ENCODE peak calls at places on chromosomes 1 and 21, in nine cellular contexts. I, H, V, W, Y, D, N, R and F are unnamed samples.
A peak's percentile ranks its signal among the peaks of the same experiment; 100 is the strongest.

GRCh38 chr1:90341485-90341884 is 346.6 kb downstream of the ZNF326 start:
- DNase-seq in R (no peak), V (no peak), I (no peak), Y (no peak), N (no peak), W (no peak), D (no peak), H (no peak), F (no peak)

GRCh38 chr1:160159846-160160245 is 8.4 kb downstream of the ATP1A4 start:
- DNase-seq in R (no peak), V (peak; percentile 88), Y (no peak), D (no peak), N (no peak), W (peak; percentile 12), I (no peak), H (no peak), F (no peak)

GRCh38 chr21:10521091-10521598 is at the start of gene TPTE:
- DNase-seq in I (peak; percentile 6), W (no peak), N (no peak), R (no peak), V (no peak), Y (no peak), H (no peak), D (no peak), F (no peak)

GRCh38 chr1:115210302-115210711 is 121.0 kb upstream of the TSPAN2 start:
- DNase-seq in D (no peak), Y (no peak), W (peak; percentile 71), N (no peak), R (no peak), I (no peak), H (no peak), V (peak; percentile 97), F (no peak)

GRCh38 chr1:20426923-20427322 is 59.1 kb downstream of the CAMK2N1 start:
- DNase-seq in D (no peak), W (peak; percentile 95), Y (no peak), H (no peak), V (peak; percentile 86), N (no peak), R (peak; percentile 48), I (no peak), F (no peak)

GRCh38 chr1:19427087-19427781 is 58.1 kb downstream of the CAPZB start:
- DNase-seq in D (no peak), Y (no peak), W (peak; percentile 80), I (no peak), N (no peak), H (no peak), V (no peak), R (peak; percentile 34), F (no peak)

GRCh38 chr1:37038703-37039093 is 4.4 kb upstream of the GRIK3 start:
- DNase-seq in W (no peak), Y (no peak), H (no peak), I (no peak), N (no peak), V (no peak), D (no peak), R (no peak), F (no peak)

GRCh38 chr1:235617808-235618207 is 31.8 kb downstream of the GNG4 start:
- DNase-seq in N (no peak), V (peak; percentile 26), Y (no peak), I (no peak), W (peak; percentile 78), D (no peak), H (no peak), R (no peak), F (no peak)

GRCh38 chr1:101122452-101123166 is 97.0 kb upstream of the DPH5 start:
- DNase-seq in V (no peak), I (no peak), H (no peak), W (no peak), N (no peak), Y (peak; percentile 7), D (no peak), R (no peak), F (no peak)

GRCh38 chr1:20921285-20921684 is 134.2 kb upstream of the HP1BP3 start:
- DNase-seq in D (no peak), W (no peak), H (no peak), I (no peak), Y (no peak), R (no peak), N (no peak), V (no peak), F (no peak)

GRCh38 chr21:16082038-16082816 is 352.4 kb downstream of the USP25 start:
- DNase-seq in Y (peak; percentile 50), H (peak; percentile 47), V (peak; percentile 60), N (peak; percentile 43), I (no peak), W (peak; percentile 72), R (peak; percentile 21), D (no peak), F (peak; percentile 29)

GRCh38 chr1:29639741-29640427 is 403.6 kb downstream of the PTPRU start:
- DNase-seq in D (peak; percentile 58), W (peak; percentile 82), I (no peak), N (no peak), H (no peak), V (peak; percentile 76), Y (peak; percentile 7), R (no peak), F (no peak)

GRCh38 chr1:29639156-29639736 is 402.9 kb downstream of the PTPRU start:
- DNase-seq in N (no peak), Y (no peak), W (no peak), D (peak; percentile 43), I (no peak), R (no peak), V (peak; percentile 87), H (no peak), F (no peak)

GRCh38 chr1:29640428-29640785 is 404.1 kb downstream of the PTPRU start:
- DNase-seq in V (no peak), N (peak; percentile 21), R (no peak), I (no peak), H (no peak), D (no peak), Y (no peak), W (no peak), F (no peak)

GRCh38 chr1:29636936-29637335 is 400.6 kb downstream of the PTPRU start:
- DNase-seq in W (no peak), D (no peak), H (no peak), I (no peak), V (no peak), N (no peak), Y (no peak), R (no peak), F (no peak)

DNA sequence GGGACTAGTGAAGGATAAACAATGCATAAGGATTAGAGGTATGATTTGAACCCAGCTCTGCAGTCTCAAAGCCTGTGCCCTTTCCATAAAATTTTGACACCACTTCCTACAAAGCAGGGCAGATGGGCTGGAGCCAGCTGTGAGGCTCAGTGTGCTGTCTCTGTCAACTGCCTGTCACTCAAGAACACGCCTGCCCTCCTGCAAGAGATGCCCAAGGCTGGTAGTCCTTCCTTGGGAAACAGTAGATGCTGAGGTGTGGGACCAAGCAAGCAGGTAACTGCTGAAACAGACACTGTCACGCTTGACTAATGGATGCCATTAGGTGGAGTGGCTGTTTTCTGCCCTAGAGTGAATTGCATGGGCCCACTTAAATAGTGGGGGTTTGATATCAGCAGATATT is 402.0 kb downstream of the PTPRU start:
- DNase-seq in Y (no peak), D (no peak), I (no peak), R (no peak), W (no peak), N (no peak), H (no peak), V (no peak), F (no peak)
- TF ChIP-seq EZH2phosphoT487 in Y (no peak), D (no peak), I (no peak), R (no peak), W (no peak), N (no peak), H (no peak), V (no peak), F (no peak)

DNA sequence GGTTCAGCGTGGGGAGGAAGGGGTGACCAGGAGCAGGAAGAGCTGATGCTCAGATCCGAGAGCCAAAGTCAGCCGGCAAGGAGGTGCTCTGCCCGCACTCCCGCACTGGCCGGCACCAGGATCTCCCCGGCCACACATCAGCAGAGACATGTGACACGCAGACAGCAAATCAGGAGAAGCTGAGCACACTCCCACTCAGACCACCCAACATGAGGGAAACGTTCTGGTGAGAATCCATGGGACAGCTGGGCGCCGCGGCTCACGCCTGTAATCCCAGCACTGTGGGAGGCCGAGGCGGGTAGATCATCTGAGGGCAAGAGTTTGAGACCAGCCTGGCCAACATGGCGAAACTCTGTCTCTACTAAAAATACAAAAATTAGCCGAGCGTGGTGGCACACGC is 18.6 kb upstream of the PTTG1IP start:
- DNase-seq in N (no peak), W (no peak), R (no peak), D (no peak), Y (no peak), I (no peak), H (no peak), V (no peak), F (peak; percentile 34)
- H3K36me3 ChIP-seq in N (no peaks in the 10 kb centered on the region), W (no peaks in the 10 kb centered on the region), R (no peaks in the 10 kb centered on the region), D (no peaks in the 10 kb centered on the region), Y (no peaks in the 10 kb centered on the region), I (no peaks in the 10 kb centered on the region), H (no peaks in the 10 kb centered on the region), V (no peaks in the 10 kb centered on the region), F (no peaks in the 10 kb centered on the region)

DNA sequence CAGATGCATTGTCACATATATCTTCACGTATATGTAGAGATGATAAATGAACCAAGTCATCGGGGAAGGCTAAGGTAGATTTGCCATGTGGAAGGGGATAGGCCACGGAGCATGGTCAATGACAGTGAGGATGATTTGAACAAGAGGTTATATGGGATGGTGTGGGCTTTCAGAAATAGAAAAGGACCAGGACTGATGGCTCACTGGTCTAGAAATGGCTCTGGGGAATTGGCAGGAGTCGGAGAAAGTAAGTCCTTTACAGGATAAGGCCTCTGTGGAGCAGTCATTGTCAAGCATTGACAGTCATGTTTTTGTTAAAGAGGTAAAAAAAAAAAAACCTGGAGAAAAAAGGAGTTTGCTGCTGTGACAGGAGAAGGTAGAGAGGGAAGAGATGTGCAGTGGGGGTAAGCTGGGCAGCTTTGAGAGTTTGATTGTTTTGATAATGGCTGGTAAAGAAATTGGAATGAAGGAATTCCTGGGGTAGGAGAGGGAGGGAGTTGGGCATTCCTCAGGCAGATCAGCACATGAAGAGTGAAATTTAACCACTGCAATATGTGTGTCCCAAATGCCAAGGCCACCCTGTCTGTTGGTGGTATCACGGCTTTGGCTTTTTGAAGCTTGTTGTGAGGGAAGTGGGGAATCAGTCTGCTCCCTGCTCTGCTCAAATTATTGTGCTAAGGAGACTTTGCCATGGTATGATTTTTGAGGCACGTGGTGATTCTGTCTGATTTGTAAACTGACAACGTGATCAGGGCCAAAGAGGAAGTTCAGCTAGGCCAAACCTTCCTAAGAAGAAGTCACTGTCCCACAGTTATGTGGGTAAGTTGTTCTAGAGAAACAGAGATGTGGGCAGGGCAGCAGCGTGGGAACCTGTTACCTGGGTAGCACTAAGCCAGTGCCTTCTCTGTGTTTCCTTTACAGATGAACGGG is 26.0 kb downstream of the MACF1 start:
- DNase-seq in R (no peak), W (peak; percentile 26), D (no peak), I (no peak), V (no peak), N (peak; percentile 29), H (peak; percentile 82), Y (no peak), F (peak; percentile 7)
- TF ChIP-seq EZH2phosphoT487 in R (no peak), W (no peak), D (no peak), I (no peak), V (no peak), N (no peak), H (no peak), Y (no peak), F (no peak)

DNA sequence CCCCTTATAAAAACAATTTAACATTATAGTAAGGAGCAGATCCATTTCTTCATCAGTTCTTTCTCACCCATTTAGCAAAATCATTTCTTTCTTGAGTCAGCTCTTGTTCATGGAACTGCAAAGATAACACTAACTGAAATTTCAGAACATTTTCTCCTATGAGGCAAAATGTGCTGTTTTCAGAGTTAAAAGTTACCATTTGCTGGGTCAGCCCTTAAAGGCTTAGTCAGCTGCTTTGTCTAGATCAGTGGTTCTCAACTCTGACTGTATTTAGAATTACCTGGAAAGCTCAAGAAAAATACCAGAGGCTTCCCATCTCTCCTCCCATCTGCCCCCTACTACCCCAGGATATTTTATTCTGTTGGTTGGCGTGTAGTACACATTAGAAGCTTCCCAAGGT is 12.2 kb downstream of the METTL13 start:
- DNase-seq in Y (no peak), I (no peak), V (no peak), W (peak; percentile 51), N (no peak), R (no peak), D (no peak), H (no peak), F (no peak)
- H3K36me3 ChIP-seq in Y (peaks cover 2% of the 10 kb centered on the region), I (peaks cover 49% of the 10 kb centered on the region), V (peaks cover 91% of the 10 kb centered on the region), W (peaks cover 30% of the 10 kb centered on the region), N (peaks cover 98% of the 10 kb centered on the region), R (no peaks in the 10 kb centered on the region), D (peaks cover 59% of the 10 kb centered on the region), H (peaks cover 64% of the 10 kb centered on the region), F (no peaks in the 10 kb centered on the region)